ENCODE peak calls at places on chromosomes 4 and X, in six cellular contexts. Y is stomach, L is mucosa of descending colon, U is endodermal cell, M is uterus, F is body of pancreas. E is an unnamed sample.

GRCh38 chrX:33908898-33909297 is 223.2 kb downstream of the FAM47A start:
- DNase-seq in Y (no peak), L (no peak), U (no peak), M (no peak), F (no peak), E (no peak)

GRCh38 chrX:71107762-71108360 is 1.3 kb upstream of the CXorf65 start:
- DNase-seq in Y (no peak), L (no peak), U (no peak), M (no peak), F (no peak), E (no peak)

GRCh38 chr4:1072830-1073446 is 40.4 kb downstream of the RNF212 start:
- DNase-seq in Y (peak; percentile 74), L (no peak), U (peak; percentile 84), M (peak; percentile 37), F (peak; percentile 81), E (no peak)

GRCh38 chr4:68499021-68499420 is 51.8 kb downstream of the TMPRSS11E start:
- DNase-seq in Y (no peak), L (no peak), U (no peak), M (no peak), F (no peak), E (no peak)

GRCh38 chr4:39181520-39181904 is 817 bp upstream of the WDR19 start:
- DNase-seq in Y (no peak), L (no peak), U (no peak), M (no peak), F (no peak), E (no peak)

GRCh38 chrX:100587846-100588245 is 3.1 kb downstream of the TNMD start:
- DNase-seq in Y (no peak), L (no peak), U (no peak), M (no peak), F (no peak), E (no peak)

GRCh38 chr4:109429545-109429944 is 4.1 kb upstream of the SEC24B start:
- DNase-seq in Y (no peak), L (no peak), U (no peak), M (no peak), F (no peak), E (no peak)

GRCh38 chr4:71074452-71075299 is 81.2 kb downstream of the DCK start:
- DNase-seq in Y (peak; percentile 41), L (no peak), U (no peak), M (no peak), F (peak; percentile 48), E (no peak)

GRCh38 chrX:45322382-45322781 is 121.7 kb upstream of the DIPK2B start:
- DNase-seq in Y (peak; percentile 44), L (no peak), U (peak; percentile 59), M (peak; percentile 58), F (peak; percentile 38), E (no peak)

GRCh38 chr4:102503301-102503746 is 2.2 kb downstream of the NFKB1 start:
- DNase-seq in Y (no peak), L (no peak), U (no peak), M (no peak), F (no peak), E (no peak)

GRCh38 chr4:148550788-148551187 is 108.6 kb upstream of the NR3C2 start:
- DNase-seq in Y (no peak), L (no peak), U (no peak), M (no peak), F (no peak), E (no peak)

GRCh38 chrX:46587158-46587557 is 13.6 kb downstream of the CHST7 start:
- DNase-seq in Y (no peak), L (no peak), U (no peak), M (no peak), F (no peak), E (no peak)

GRCh38 chr4:110091426-110091825 is 107.0 kb downstream of the ELOVL6 start:
- DNase-seq in Y (no peak), L (no peak), U (no peak), M (no peak), F (no peak), E (no peak)

GRCh38 chrX:110733166-110733565 is 62.5 kb downstream of the CHRDL1 start:
- DNase-seq in Y (no peak), L (no peak), U (no peak), M (no peak), F (no peak), E (no peak)

GRCh38 chrX:130981836-130982235 is 76.3 kb upstream of the ARHGAP36 start:
- DNase-seq in Y (no peak), L (no peak), U (no peak), M (no peak), F (no peak), E (no peak)
- H3K4me1 ChIP-seq in Y (no peaks in the 10 kb centered on the region), L (no peaks in the 10 kb centered on the region), U (no peaks in the 10 kb centered on the region), M (no peaks in the 10 kb centered on the region), F (no peaks in the 10 kb centered on the region), E (no peaks in the 10 kb centered on the region)

DNA sequence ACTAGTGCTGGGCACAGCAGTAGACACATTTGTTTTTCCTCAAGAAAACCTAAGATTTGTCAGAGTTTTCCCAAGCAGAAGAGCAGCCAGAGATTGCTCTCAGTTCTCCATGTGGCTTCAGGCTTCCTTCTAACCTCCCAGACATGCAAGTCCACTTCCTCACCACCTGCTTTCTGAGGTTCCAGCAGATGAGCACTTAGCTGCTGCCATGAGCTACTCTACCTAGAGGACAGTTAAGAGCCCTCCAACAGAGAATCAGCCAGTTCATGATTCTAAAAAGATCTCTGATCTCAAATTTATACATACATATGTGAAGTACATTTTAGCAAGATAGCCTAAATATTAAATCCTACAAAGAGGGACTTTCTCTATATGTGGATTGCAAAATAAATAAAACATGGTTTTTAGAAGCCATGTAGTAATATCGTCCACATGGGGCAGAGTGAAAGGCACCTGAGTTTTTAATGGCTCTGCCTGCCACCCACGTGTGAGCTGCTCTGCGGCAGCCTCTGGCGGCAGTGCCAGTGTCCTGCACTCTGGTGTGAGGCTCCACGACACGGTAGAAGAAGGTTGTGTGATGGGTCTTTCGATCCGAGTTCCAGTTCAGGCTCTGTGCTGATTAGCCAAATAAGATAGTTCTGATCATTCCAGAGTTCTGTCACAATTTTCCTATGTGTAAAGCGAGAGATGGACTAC is 10.3 kb downstream of the CYP4V2 start:
- DNase-seq in Y (peak; percentile 67), L (peak; percentile 57), U (peak; percentile 81), M (no peak), F (peak; percentile 68), E (no peak)
- TF ChIP-seq CTCF in Y (peak; percentile 78), L (peak; percentile 75), U (peak; percentile 84), M (peak; percentile 37), F (peak; percentile 63), E (peak; percentile 51)

GRCh38 chr4:7806080-7806630 is 133.5 kb downstream of the AFAP1 start:
- DNase-seq in Y (peak; percentile 73), L (peak; percentile 73), U (peak; percentile 60), M (peak; percentile 86), F (peak; percentile 39), E (peak; percentile 75)

GRCh38 chr4:7808752-7809151 is 130.9 kb downstream of the AFAP1 start:
- DNase-seq in Y (no peak), L (no peak), U (no peak), M (no peak), F (no peak), E (no peak)

GRCh38 chr4:7807351-7807921 is 132.2 kb downstream of the AFAP1 start:
- DNase-seq in Y (no peak), L (no peak), U (no peak), M (no peak), F (no peak), E (no peak)

GRCh38 chr4:7806724-7807123 is 132.9 kb downstream of the AFAP1 start:
- DNase-seq in Y (no peak), L (no peak), U (no peak), M (no peak), F (no peak), E (no peak)

GRCh38 chr4:7808181-7808580 is 131.5 kb downstream of the AFAP1 start:
- DNase-seq in Y (no peak), L (no peak), U (no peak), M (no peak), F (no peak), E (no peak)
- H3K4me1 ChIP-seq in Y (peaks cover 96% of the 10 kb centered on the region), L (peaks cover 17% of the 10 kb centered on the region), U (peaks cover 7% of the 10 kb centered on the region), M (peaks cover 9% of the 10 kb centered on the region), F (peaks cover 37% of the 10 kb centered on the region), E (peaks cover 32% of the 10 kb centered on the region)

DNA sequence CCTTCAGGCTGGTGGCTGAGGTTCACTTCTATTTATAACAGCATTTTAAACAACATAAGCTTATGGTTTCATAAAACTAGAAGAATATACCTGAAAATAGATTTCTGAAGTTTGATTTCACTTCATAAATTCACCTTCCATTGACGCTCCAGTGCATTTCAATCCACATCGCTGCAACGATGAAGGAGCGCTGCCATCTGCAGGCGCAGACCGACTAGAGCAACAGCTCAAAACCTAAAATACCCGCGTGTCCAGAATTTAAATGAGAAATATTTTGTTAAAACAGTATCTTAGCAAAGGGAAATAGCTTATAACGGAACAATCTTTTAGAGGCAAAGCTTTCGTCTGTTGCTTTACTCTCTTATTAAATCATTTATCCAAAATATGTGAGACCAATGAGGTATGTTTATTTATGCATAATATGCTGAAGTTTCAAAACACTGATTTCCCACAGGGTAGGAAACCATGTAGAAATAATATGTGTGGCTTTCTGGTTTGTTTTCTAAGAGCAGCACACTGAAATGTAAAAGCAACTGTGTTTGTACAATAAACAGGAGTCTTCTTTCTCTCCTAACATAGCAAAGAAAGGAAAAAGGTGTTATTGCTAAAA is 816.4 kb upstream of the FRG1 start:
- DNase-seq in Y (peak; percentile 37), L (no peak), U (peak; percentile 67), M (no peak), F (peak; percentile 15), E (no peak)
- TF ChIP-seq CTCF in Y (peak; percentile 44), L (no peak), U (peak; percentile 83), M (peak; percentile 27), F (peak; percentile 35), E (peak; percentile 39)

GRCh38 chr4:7904942-7905341 is 34.7 kb downstream of the AFAP1 start:
- DNase-seq in Y (no peak), L (no peak), U (no peak), M (peak; percentile 78), F (no peak), E (no peak)

GRCh38 chr4:7905461-7905915 is 34.2 kb downstream of the AFAP1 start:
- DNase-seq in Y (no peak), L (no peak), U (no peak), M (peak; percentile 48), F (no peak), E (no peak)

GRCh38 chr4:7903686-7904085 is 36.0 kb downstream of the AFAP1 start:
- DNase-seq in Y (no peak), L (no peak), U (no peak), M (no peak), F (no peak), E (no peak)

GRCh38 chr4:7902826-7903225 is 36.8 kb downstream of the AFAP1 start:
- DNase-seq in Y (no peak), L (no peak), U (no peak), M (no peak), F (no peak), E (no peak)

GRCh38 chr4:7904108-7904516 is 35.5 kb downstream of the AFAP1 start:
- DNase-seq in Y (no peak), L (no peak), U (no peak), M (no peak), F (no peak), E (no peak)
- H3K4me1 ChIP-seq in Y (peaks cover 94% of the 10 kb centered on the region), L (peaks cover 3% of the 10 kb centered on the region), U (peaks cover 40% of the 10 kb centered on the region), M (peaks cover 15% of the 10 kb centered on the region), F (peaks cover 8% of the 10 kb centered on the region), E (peaks cover 2% of the 10 kb centered on the region)

GRCh38 chrX:65034641-65035450 is 58.6 kb upstream of the ZC4H2 start:
- DNase-seq in Y (peak; percentile 79), L (peak; percentile 88), U (peak; percentile 93), M (peak; percentile 71), F (peak; percentile 67), E (peak; percentile 82)
- TF ChIP-seq CTCF in Y (peak; percentile 52), L (no peak), U (peak; percentile 75), M (peak; percentile 30), F (no peak), E (no peak)

GRCh38 chr4:90457817-90458216 is 330.6 kb downstream of the CCSER1 start:
- DNase-seq in Y (no peak), L (no peak), U (no peak), M (no peak), F (no peak), E (no peak)
- H3K4me1 ChIP-seq in Y (no peaks in the 10 kb centered on the region), L (no peaks in the 10 kb centered on the region), U (no peaks in the 10 kb centered on the region), M (no peaks in the 10 kb centered on the region), F (no peaks in the 10 kb centered on the region), E (no peaks in the 10 kb centered on the region)

E was measured in left lung.